ENCODE peak calls at places on chromosomes 13 and 19, in five cellular contexts. C is HFF-Myc, R is foreskin fibroblast, A is mucosa of descending colon, L is gastrocnemius medialis. X is an unnamed sample.

GRCh38 chr19:16605552-16605951 is 22.5 kb downstream of the MED26 start:
- DNase-seq in L (peak; percentile 50), C (no peak), R (no peak), A (no peak), X (no peak)

GRCh38 chr19:35040826-35041547 is 534 bp upstream of the HPN start:
- DNase-seq in L (peak; percentile 97), R (peak; percentile 45), C (no peak), A (peak; percentile 89), X (no peak)

GRCh38 chr13:27620377-27621115 is at the start of gene LNX2:
- DNase-seq in A (peak; percentile 99), C (peak; percentile 81), R (peak; percentile 99), L (peak; percentile 98), X (peak; percentile 65)

GRCh38 chr13:88908896-88909535 is 1237.8 kb downstream of the SLITRK5 start:
- DNase-seq in A (no peak), C (no peak), R (no peak), L (no peak), X (no peak)

GRCh38 chr19:50419022-50419579 is 363 bp downstream of the SPIB start:
- DNase-seq in L (no peak), A (no peak), R (peak; percentile 27), C (no peak), X (no peak)

GRCh38 chr19:11375143-11375948 is 880 bp downstream of the SWSAP1 start:
- DNase-seq in R (no peak), A (peak; percentile 90), L (no peak), C (no peak), X (no peak)

GRCh38 chr19:57620673-57621348 is 6.8 kb downstream of the ZNF134 start:
- DNase-seq in C (no peak), A (no peak), R (peak; percentile 3), L (no peak), X (no peak)

GRCh38 chr13:24459234-24459633 is 53.3 kb downstream of the PARP4 start:
- DNase-seq in R (peak; percentile 83), C (peak; percentile 11), L (no peak), A (no peak), X (peak; percentile 41)

GRCh38 chr19:1473424-1473851 is 5.6 kb downstream of the C19orf25 start:
- DNase-seq in R (no peak), C (no peak), L (no peak), A (peak; percentile 27), X (no peak)

GRCh38 chr19:7605490-7606222 is 10.0 kb downstream of the CAMSAP3 start:
- DNase-seq in R (peak; percentile 25), L (no peak), C (no peak), A (no peak), X (no peak)

GRCh38 chr19:35528218-35529038 is at the start of gene SBSN:
- DNase-seq in R (peak; percentile 89), A (no peak), L (no peak), C (no peak), X (peak; percentile 57)

GRCh38 chr19:32537626-32538025 is 43.4 kb upstream of the PDCD5 start:
- DNase-seq in L (no peak), R (no peak), A (no peak), C (no peak), X (no peak)

GRCh38 chr13:100707818-100708740 is 33.5 kb upstream of the TMTC4 start:
- DNase-seq in R (no peak), C (no peak), A (no peak), L (no peak), X (no peak)

GRCh38 chr19:7853760-7854107 is 20.5 kb downstream of the PRR36 start:
- DNase-seq in A (peak; percentile 48), R (no peak), L (no peak), C (no peak), X (no peak)

GRCh38 chr19:46863818-46864629 is 3.2 kb downstream of the ARHGAP35 start:
- DNase-seq in L (no peak), R (peak; percentile 66), C (peak; percentile 38), A (no peak), X (no peak)

GRCh38 chr13:21012841-21013681 is 48.3 kb downstream of the LATS2 start:
- DNase-seq in C (no peak), R (peak; percentile 51), L (no peak), A (no peak), X (no peak)

GRCh38 chr13:69168436-69168835 is 939.2 kb upstream of the ATXN8OS start:
- DNase-seq in R (no peak), C (no peak), A (no peak), L (no peak), X (no peak)

GRCh38 chr19:44840811-44841210 is 5.3 kb upstream of the NECTIN2 start:
- DNase-seq in R (no peak), L (no peak), C (no peak), A (no peak), X (no peak)

GRCh38 chr19:38304866-38305429 is 897 bp downstream of the C19orf33 start:
- DNase-seq in C (no peak), A (peak; percentile 95), R (no peak), L (no peak), X (no peak)

GRCh38 chr13:80141114-80141849 is 199.6 kb downstream of the SPRY2 start:
- DNase-seq in R (peak; percentile 77), A (no peak), C (no peak), L (no peak), X (peak; percentile 49)

GRCh38 chr13:106151056-106151699 is 384.3 kb downstream of the EFNB2 start:
- DNase-seq in L (no peak), C (peak; percentile 79), R (peak; percentile 98), A (no peak), X (peak; percentile 78)

GRCh38 chr13:27188239-27188638 is 16.6 kb upstream of the USP12 start:
- DNase-seq in R (no peak), A (no peak), C (no peak), L (no peak), X (no peak)

GRCh38 chr13:76884571-76885202 is 1.5 kb downstream of the KCTD12 start:
- DNase-seq in C (peak; percentile 21), R (peak; percentile 76), L (no peak), A (no peak), X (no peak)

GRCh38 chr13:100645382-100645781 is 29.2 kb downstream of the TMTC4 start:
- DNase-seq in A (no peak), R (no peak), C (no peak), L (no peak), X (no peak)

GRCh38 chr19:55484571-55485438 is at the start of gene NAT14:
- DNase-seq in C (no peak), R (peak; percentile 83), A (peak; percentile 70), L (no peak), X (no peak)

GRCh38 chr19:54707932-54708331 is 16.3 kb upstream of the KIR3DL3 start:
- DNase-seq in C (no peak), R (no peak), L (no peak), A (no peak), X (no peak)

GRCh38 chr19:5213667-5214066 is 126.9 kb downstream of the PTPRS start:
- DNase-seq in A (no peak), C (no peak), R (no peak), L (no peak), X (no peak)

DNA sequence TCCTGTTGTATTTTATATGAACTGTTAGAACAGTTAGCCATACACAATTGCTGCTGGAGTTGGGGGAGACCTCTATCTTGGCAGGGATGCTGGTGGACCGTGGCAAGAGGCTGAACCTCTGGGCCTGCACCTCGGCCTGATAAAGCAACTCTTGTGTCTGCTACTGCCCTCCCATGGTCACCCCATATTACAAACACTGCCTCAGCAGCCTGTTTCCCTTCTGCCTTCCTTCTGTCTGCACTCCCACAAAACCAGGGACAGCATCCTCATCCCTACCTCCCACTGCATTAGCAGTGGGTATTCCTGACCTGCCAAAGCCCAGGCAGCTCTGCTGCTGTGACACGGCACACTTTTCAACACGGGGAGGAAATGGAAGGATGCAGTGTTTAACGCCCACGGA is 456.4 kb downstream of the FGF14 start:
- DNase-seq in R (peak; percentile 3), C (no peak), L (no peak), A (no peak), X (no peak)
- TF ChIP-seq CTCF in R (no peak), C (no peak), L (no peak), A (no peak), X (no peak)

GRCh38 chr13:103066079-103066880 is at the start of gene SLC10A2:
- DNase-seq in A (no peak), C (no peak), R (no peak), L (no peak), X (no peak)

GRCh38 chr13:103066991-103067390 is 774 bp upstream of the SLC10A2 start:
- DNase-seq in L (no peak), C (no peak), A (no peak), R (no peak), X (no peak)

GRCh38 chr13:103062079-103062478 is 4.1 kb downstream of the SLC10A2 start:
- DNase-seq in R (no peak), C (no peak), L (no peak), A (no peak), X (no peak)

GRCh38 chr13:103067751-103068563 is 1.7 kb upstream of the SLC10A2 start:
- DNase-seq in C (no peak), R (no peak), L (no peak), A (peak; percentile 60), X (no peak)

DNA sequence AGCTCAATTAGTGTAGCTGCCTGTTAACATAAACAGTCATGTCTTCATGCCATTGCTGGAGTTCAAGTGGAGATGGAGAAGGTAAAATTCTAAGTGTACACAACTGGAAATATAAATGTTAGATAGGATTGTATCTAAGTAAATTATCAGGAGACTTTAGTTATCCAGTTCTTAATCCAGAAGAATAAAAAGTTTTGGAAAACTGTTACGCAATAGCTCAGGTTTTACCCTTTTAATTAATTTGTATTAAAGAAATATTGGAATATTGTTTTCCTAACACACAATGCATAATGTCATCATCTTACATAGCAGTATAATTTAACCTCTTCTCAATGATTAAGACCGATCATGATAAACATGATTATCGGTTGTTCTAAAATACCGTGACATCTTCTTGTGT is 2.8 kb downstream of the SLC10A2 start:
- DNase-seq in R (no peak), C (no peak), L (no peak), A (no peak), X (no peak)
- H3K4me3 ChIP-seq in R (no peak overlapping the region), C (no peak overlapping the region), L (no peak overlapping the region), A (no peak overlapping the region), X (no peak overlapping the region)

DNA sequence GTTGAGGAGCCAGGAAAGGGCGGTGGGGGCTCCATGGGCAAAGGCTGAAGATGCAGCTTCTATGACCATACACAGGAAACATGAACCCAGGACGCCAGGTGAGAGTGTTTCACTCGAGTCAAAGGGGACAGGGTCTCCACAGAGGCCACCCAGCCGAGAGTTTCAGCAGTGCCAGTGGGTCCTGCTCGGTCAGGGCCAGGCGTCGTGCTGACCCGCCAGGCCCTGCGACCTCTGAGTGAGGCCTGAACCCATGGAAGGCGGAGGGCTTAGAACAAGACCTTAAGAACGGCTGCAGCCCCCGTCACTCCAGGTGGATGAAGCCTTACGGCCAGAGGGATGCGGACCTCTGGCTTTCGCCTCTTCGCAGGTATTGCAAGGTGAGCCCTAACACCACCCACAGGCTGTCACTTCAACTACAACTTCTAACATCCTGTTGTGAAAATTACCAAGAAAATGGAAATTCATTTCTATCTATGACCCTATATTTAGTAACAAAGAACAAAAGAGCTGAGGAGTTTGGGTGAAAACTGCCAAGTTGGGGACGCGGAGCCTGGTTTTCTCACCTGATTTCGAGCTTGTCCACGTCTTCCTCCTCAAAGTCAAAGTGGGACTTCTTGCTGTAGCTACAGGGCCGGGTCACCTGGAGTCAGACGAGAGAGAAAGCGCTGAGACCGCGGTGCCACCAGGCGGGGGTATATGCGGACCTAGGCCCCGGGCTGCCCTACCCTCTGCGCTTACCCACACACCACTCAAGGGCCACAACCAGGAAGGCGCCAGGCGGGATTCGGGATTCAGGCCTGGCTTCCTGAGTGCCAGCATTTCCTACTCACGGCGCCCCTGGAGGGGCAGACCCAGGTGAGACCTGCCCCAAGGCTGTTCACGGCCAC is 50.1 kb upstream of the C13orf46 start:
- DNase-seq in R (no peak), A (peak; percentile 44), L (no peak), C (no peak), X (no peak)
- TF ChIP-seq CTCF in R (no peak), A (no peak), L (no peak), C (no peak), X (no peak)

GRCh38 chr13:30722361-30722760 is 13.0 kb upstream of the ALOX5AP start:
- DNase-seq in L (no peak), C (no peak), A (no peak), R (peak; percentile 64), X (no peak)
- H3K4me3 ChIP-seq in L (no peak overlapping the region), C (no peak overlapping the region), A (no peak overlapping the region), R (no peak overlapping the region), X (no peak overlapping the region)